ENCODE peak calls at places on chromosomes 3 and 15, in four cellular contexts. I is IMR-90, P is foreskin fibroblast, A is esophagus squamous epithelium. Q is an unnamed sample.

GRCh38 chr3:31536417-31536991 is 3.8 kb downstream of the STT3B start:
- DNase-seq in I (no peak), A (no peak), P (no peak), Q (no peak)

GRCh38 chr3:160796813-160797164 is 40.8 kb downstream of the PPM1L start:
- DNase-seq in I (no peak), A (no peak), P (no peak), Q (no peak)

GRCh38 chr15:37891754-37892368 is 42.6 kb upstream of the TMCO5A start:
- DNase-seq in I (peak; percentile 70), P (peak; percentile 76), A (no peak), Q (peak; percentile 64)

GRCh38 chr15:62059818-62060115 is 480 bp downstream of the VPS13C start:
- DNase-seq in A (no peak), P (peak; percentile 67), I (peak; percentile 51), Q (peak; percentile 58)

GRCh38 chr3:125059488-125060245 is 3.9 kb upstream of the HEG1 start:
- DNase-seq in A (no peak), P (peak; percentile 44), I (peak; percentile 37), Q (peak; percentile 56)

GRCh38 chr3:127157181-127157828 is 35.6 kb upstream of the PRR23E start:
- DNase-seq in P (no peak), I (no peak), A (no peak), Q (no peak)

GRCh38 chr3:155889212-155889611 is 18.8 kb downstream of the GMPS start:
- DNase-seq in I (no peak), P (no peak), A (no peak), Q (no peak)

GRCh38 chr15:56082263-56082761 is 88.9 kb upstream of the NEDD4 start:
- DNase-seq in A (no peak), P (no peak), I (no peak), Q (no peak)

GRCh38 chr3:174376346-174376745 is 482.8 kb upstream of the NAALADL2 start:
- DNase-seq in P (peak; percentile 15), A (no peak), I (peak; percentile 46), Q (peak; percentile 14)

GRCh38 chr3:117547956-117548550 is 838.5 kb downstream of the TUSC7 start:
- DNase-seq in A (no peak), I (peak; percentile 83), P (peak; percentile 96), Q (peak; percentile 95)

GRCh38 chr3:155052470-155052869 is 27.6 kb upstream of the MME start:
- DNase-seq in P (no peak), I (no peak), A (no peak), Q (no peak)

GRCh38 chr3:22377421-22377820 is 626.4 kb upstream of the ZNF385D start:
- DNase-seq in A (no peak), I (no peak), P (peak; percentile 85), Q (peak; percentile 83)

GRCh38 chr15:60346077-60346476 is 51.7 kb downstream of the ANXA2 start:
- DNase-seq in P (no peak), A (no peak), I (no peak), Q (no peak)

GRCh38 chr3:13016726-13017255 is 56.4 kb downstream of the IQSEC1 start:
- DNase-seq in I (no peak), P (no peak), A (no peak), Q (no peak)
- H3K4me3 ChIP-seq in I (no peak overlapping the region), P (no peak overlapping the region), A (no peak overlapping the region), Q (no peak overlapping the region)

GRCh38 chr3:18558526-18558925 is 133.4 kb upstream of the SATB1 start:
- DNase-seq in I (no peak), P (no peak), A (no peak), Q (no peak)

GRCh38 chr3:18559323-18559972 is 134.3 kb upstream of the SATB1 start:
- DNase-seq in I (no peak), A (no peak), P (peak; percentile 1), Q (peak; percentile 25)

GRCh38 chr3:18556001-18556408 is 130.9 kb upstream of the SATB1 start:
- DNase-seq in A (no peak), I (no peak), P (no peak), Q (no peak)

DNA sequence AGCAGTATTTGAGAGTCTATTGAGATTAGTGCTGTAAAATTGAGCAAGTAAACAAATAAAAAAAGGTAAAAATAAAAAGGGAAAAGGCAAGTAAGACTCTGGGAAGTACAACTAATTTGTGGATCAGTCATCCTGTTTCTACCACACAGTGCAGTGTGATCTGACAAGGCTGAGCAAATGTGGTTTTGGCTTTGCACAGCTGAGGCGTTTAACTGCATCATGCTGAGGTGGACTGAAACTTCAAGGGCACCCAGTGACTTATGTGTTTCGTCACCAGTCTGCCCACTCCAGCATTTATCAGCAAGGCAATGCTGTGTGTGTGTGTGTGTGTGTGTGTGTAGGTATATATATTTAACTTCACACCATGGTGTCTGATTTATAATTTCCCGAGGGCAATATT is 131.4 kb upstream of the SATB1 start:
- DNase-seq in I (no peak), P (no peak), A (no peak), Q (peak; percentile 5)
- TF ChIP-seq CTCF in I (no peak), P (no peak), A (no peak), Q (no peak)

GRCh38 chr3:42691861-42692666 is 6.7 kb downstream of the KLHL40 start:
- DNase-seq in A (no peak), I (no peak), P (no peak), Q (no peak)

GRCh38 chr3:42689421-42690014 is 4.2 kb downstream of the KLHL40 start:
- DNase-seq in A (no peak), P (no peak), I (no peak), Q (no peak)

GRCh38 chr3:42690766-42691680 is 5.7 kb downstream of the KLHL40 start:
- DNase-seq in P (no peak), A (no peak), I (no peak), Q (no peak)

GRCh38 chr3:42688487-42689420 is 3.4 kb downstream of the KLHL40 start:
- DNase-seq in A (no peak), I (no peak), P (no peak), Q (no peak)

GRCh38 chr3:42690191-42690590 is 4.9 kb downstream of the KLHL40 start:
- DNase-seq in P (no peak), A (no peak), I (no peak), Q (no peak)
- H3K4me3 ChIP-seq in P (no peak overlapping the region), A (no peak overlapping the region), I (no peak overlapping the region), Q (no peak overlapping the region)

DNA sequence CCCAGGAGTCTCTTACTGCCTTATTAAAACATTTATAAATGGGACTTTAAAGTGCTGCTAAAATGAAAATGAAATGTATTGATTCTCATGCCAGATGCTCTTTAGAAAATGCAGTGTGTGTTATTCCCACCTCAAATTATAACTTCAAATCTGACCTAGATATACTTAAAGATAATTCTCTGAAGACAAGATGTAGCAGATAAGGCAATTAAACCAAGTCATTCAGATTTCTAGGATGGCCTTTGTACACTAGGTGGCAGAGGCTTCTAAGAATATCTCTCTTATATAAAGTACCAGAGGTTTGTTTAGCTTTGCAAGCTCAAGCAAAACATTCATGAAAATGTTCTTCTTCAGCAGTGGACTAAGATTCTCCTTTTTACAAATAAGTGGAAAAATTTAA is 26.9 kb upstream of the GOLGA8B start:
- DNase-seq in I (peak; percentile 38), A (no peak), P (peak; percentile 29), Q (peak; percentile 30)
- TF ChIP-seq CTCF in I (peak; percentile 48), A (no peak), P (peak; percentile 44), Q (peak; percentile 48)